ENCODE peak calls at places on chromosomes 4 and X, in seven cellular contexts. One of them, this sample, is unnamed.

GRCh38 chr4:106584590-106584989 is 216.0 kb upstream of the GIMD1 start:
- DNase-seq in HEK293T: no peak
- DNase-seq in stimulated activated CD4-positive, alpha-beta T cell treated with anti-CD3 and anti-CD28 coated beads, TNF-alpha, amount 100 ng/mL, for 24 hours: no peak
- DNase-seq in activated CD8-positive, alpha-beta memory T cell treated with anti-CD3 and anti-CD28 coated beads for 4 hours: no peak
- DNase-seq in Right ventricle myocardium superior: no peak
- DNase-seq in activated T-cell treated with anti-CD3 and anti-CD28 coated beads for 1 hour: no peak
- DNase-seq in stimulated activated CD8-positive, alpha-beta memory T cell treated with anti-CD3 and anti-CD28 coated beads, Interleukin-15, amount 100 ng/mL, for 24 hours: no peak
- DNase-seq in this sample: no peak

GRCh38 chrX:103417933-103418332 is 41.6 kb downstream of the BEX3 start:
- DNase-seq in activated CD8-positive, alpha-beta memory T cell treated with anti-CD3 and anti-CD28 coated beads for 4 hours: no peak
- DNase-seq in stimulated activated CD8-positive, alpha-beta memory T cell treated with anti-CD3 and anti-CD28 coated beads, Interleukin-15, amount 100 ng/mL, for 24 hours: no peak
- DNase-seq in activated T-cell treated with anti-CD3 and anti-CD28 coated beads for 1 hour: no peak
- DNase-seq in Right ventricle myocardium superior: no peak
- DNase-seq in stimulated activated CD4-positive, alpha-beta T cell treated with anti-CD3 and anti-CD28 coated beads, TNF-alpha, amount 100 ng/mL, for 24 hours: no peak
- DNase-seq in HEK293T: no peak
- DNase-seq in this sample: no peak

GRCh38 chr4:80058740-80059139 is 14.3 kb downstream of the ANTXR2 start:
- DNase-seq in stimulated activated CD8-positive, alpha-beta memory T cell treated with anti-CD3 and anti-CD28 coated beads, Interleukin-15, amount 100 ng/mL, for 24 hours: no peak
- DNase-seq in Right ventricle myocardium superior: no peak
- DNase-seq in stimulated activated CD4-positive, alpha-beta T cell treated with anti-CD3 and anti-CD28 coated beads, TNF-alpha, amount 100 ng/mL, for 24 hours: no peak
- DNase-seq in HEK293T: no peak
- DNase-seq in activated CD8-positive, alpha-beta memory T cell treated with anti-CD3 and anti-CD28 coated beads for 4 hours: no peak
- DNase-seq in activated T-cell treated with anti-CD3 and anti-CD28 coated beads for 1 hour: no peak
- DNase-seq in this sample: peak

GRCh38 chrX:130339408-130340222 is at the start of gene SLC25A14:
- DNase-seq in activated T-cell treated with anti-CD3 and anti-CD28 coated beads for 1 hour: peak
- DNase-seq in HEK293T: peak
- DNase-seq in stimulated activated CD8-positive, alpha-beta memory T cell treated with anti-CD3 and anti-CD28 coated beads, Interleukin-15, amount 100 ng/mL, for 24 hours: peak
- DNase-seq in activated CD8-positive, alpha-beta memory T cell treated with anti-CD3 and anti-CD28 coated beads for 4 hours: peak
- DNase-seq in Right ventricle myocardium superior: peak
- DNase-seq in stimulated activated CD4-positive, alpha-beta T cell treated with anti-CD3 and anti-CD28 coated beads, TNF-alpha, amount 100 ng/mL, for 24 hours: peak
- DNase-seq in this sample: peak

GRCh38 chr4:183362916-183363542 is 40.8 kb upstream of the CLDN24 start:
- DNase-seq in activated T-cell treated with anti-CD3 and anti-CD28 coated beads for 1 hour: no peak
- DNase-seq in HEK293T: no peak
- DNase-seq in activated CD8-positive, alpha-beta memory T cell treated with anti-CD3 and anti-CD28 coated beads for 4 hours: no peak
- DNase-seq in stimulated activated CD4-positive, alpha-beta T cell treated with anti-CD3 and anti-CD28 coated beads, TNF-alpha, amount 100 ng/mL, for 24 hours: no peak
- DNase-seq in stimulated activated CD8-positive, alpha-beta memory T cell treated with anti-CD3 and anti-CD28 coated beads, Interleukin-15, amount 100 ng/mL, for 24 hours: no peak
- DNase-seq in Right ventricle myocardium superior: no peak
- DNase-seq in this sample: no peak

GRCh38 chr4:21177092-21177491 is 476.8 kb downstream of the PACRGL start:
- DNase-seq in HEK293T: no peak
- DNase-seq in stimulated activated CD4-positive, alpha-beta T cell treated with anti-CD3 and anti-CD28 coated beads, TNF-alpha, amount 100 ng/mL, for 24 hours: no peak
- DNase-seq in stimulated activated CD8-positive, alpha-beta memory T cell treated with anti-CD3 and anti-CD28 coated beads, Interleukin-15, amount 100 ng/mL, for 24 hours: no peak
- DNase-seq in Right ventricle myocardium superior: no peak
- DNase-seq in activated CD8-positive, alpha-beta memory T cell treated with anti-CD3 and anti-CD28 coated beads for 4 hours: no peak
- DNase-seq in activated T-cell treated with anti-CD3 and anti-CD28 coated beads for 1 hour: no peak
- DNase-seq in this sample: no peak

GRCh38 chr4:40121515-40121914 is 64.9 kb downstream of the N4BP2 start:
- DNase-seq in stimulated activated CD4-positive, alpha-beta T cell treated with anti-CD3 and anti-CD28 coated beads, TNF-alpha, amount 100 ng/mL, for 24 hours: peak
- DNase-seq in activated CD8-positive, alpha-beta memory T cell treated with anti-CD3 and anti-CD28 coated beads for 4 hours: no peak
- DNase-seq in HEK293T: no peak
- DNase-seq in stimulated activated CD8-positive, alpha-beta memory T cell treated with anti-CD3 and anti-CD28 coated beads, Interleukin-15, amount 100 ng/mL, for 24 hours: no peak
- DNase-seq in activated T-cell treated with anti-CD3 and anti-CD28 coated beads for 1 hour: no peak
- DNase-seq in Right ventricle myocardium superior: no peak
- DNase-seq in this sample: no peak

GRCh38 chr4:57103051-57103450 is 7.1 kb downstream of the IGFBP7 start:
- DNase-seq in HEK293T: no peak
- DNase-seq in stimulated activated CD4-positive, alpha-beta T cell treated with anti-CD3 and anti-CD28 coated beads, TNF-alpha, amount 100 ng/mL, for 24 hours: no peak
- DNase-seq in stimulated activated CD8-positive, alpha-beta memory T cell treated with anti-CD3 and anti-CD28 coated beads, Interleukin-15, amount 100 ng/mL, for 24 hours: no peak
- DNase-seq in Right ventricle myocardium superior: peak
- DNase-seq in activated CD8-positive, alpha-beta memory T cell treated with anti-CD3 and anti-CD28 coated beads for 4 hours: no peak
- DNase-seq in activated T-cell treated with anti-CD3 and anti-CD28 coated beads for 1 hour: no peak
- DNase-seq in this sample: no peak

GRCh38 chrX:139304471-139304870 is 226.1 kb upstream of the F9 start:
- DNase-seq in Right ventricle myocardium superior: no peak
- DNase-seq in stimulated activated CD8-positive, alpha-beta memory T cell treated with anti-CD3 and anti-CD28 coated beads, Interleukin-15, amount 100 ng/mL, for 24 hours: no peak
- DNase-seq in activated CD8-positive, alpha-beta memory T cell treated with anti-CD3 and anti-CD28 coated beads for 4 hours: no peak
- DNase-seq in activated T-cell treated with anti-CD3 and anti-CD28 coated beads for 1 hour: no peak
- DNase-seq in HEK293T: no peak
- DNase-seq in stimulated activated CD4-positive, alpha-beta T cell treated with anti-CD3 and anti-CD28 coated beads, TNF-alpha, amount 100 ng/mL, for 24 hours: no peak
- DNase-seq in this sample: no peak

GRCh38 chr4:76897522-76898384 is at the start of gene SOWAHB:
- DNase-seq in HEK293T: no peak
- DNase-seq in Right ventricle myocardium superior: peak
- DNase-seq in activated T-cell treated with anti-CD3 and anti-CD28 coated beads for 1 hour: peak
- DNase-seq in stimulated activated CD4-positive, alpha-beta T cell treated with anti-CD3 and anti-CD28 coated beads, TNF-alpha, amount 100 ng/mL, for 24 hours: peak
- DNase-seq in stimulated activated CD8-positive, alpha-beta memory T cell treated with anti-CD3 and anti-CD28 coated beads, Interleukin-15, amount 100 ng/mL, for 24 hours: no peak
- DNase-seq in activated CD8-positive, alpha-beta memory T cell treated with anti-CD3 and anti-CD28 coated beads for 4 hours: no peak
- DNase-seq in this sample: peak

GRCh38 chrX:118603981-118604380 is 108.4 kb downstream of the DOCK11 start:
- DNase-seq in stimulated activated CD8-positive, alpha-beta memory T cell treated with anti-CD3 and anti-CD28 coated beads, Interleukin-15, amount 100 ng/mL, for 24 hours: peak
- DNase-seq in HEK293T: peak
- DNase-seq in activated T-cell treated with anti-CD3 and anti-CD28 coated beads for 1 hour: no peak
- DNase-seq in stimulated activated CD4-positive, alpha-beta T cell treated with anti-CD3 and anti-CD28 coated beads, TNF-alpha, amount 100 ng/mL, for 24 hours: peak
- DNase-seq in Right ventricle myocardium superior: no peak
- DNase-seq in activated CD8-positive, alpha-beta memory T cell treated with anti-CD3 and anti-CD28 coated beads for 4 hours: no peak
- DNase-seq in this sample: peak

GRCh38 chrX:151006410-151007109 is 23.4 kb downstream of the HMGB3 start:
- DNase-seq in activated CD8-positive, alpha-beta memory T cell treated with anti-CD3 and anti-CD28 coated beads for 4 hours: no peak
- DNase-seq in stimulated activated CD4-positive, alpha-beta T cell treated with anti-CD3 and anti-CD28 coated beads, TNF-alpha, amount 100 ng/mL, for 24 hours: no peak
- DNase-seq in activated T-cell treated with anti-CD3 and anti-CD28 coated beads for 1 hour: no peak
- DNase-seq in Right ventricle myocardium superior: no peak
- DNase-seq in stimulated activated CD8-positive, alpha-beta memory T cell treated with anti-CD3 and anti-CD28 coated beads, Interleukin-15, amount 100 ng/mL, for 24 hours: no peak
- DNase-seq in HEK293T: no peak
- DNase-seq in this sample: no peak

GRCh38 chr4:14247767-14248166 is 620.2 kb upstream of the BOD1L1 start:
- DNase-seq in stimulated activated CD8-positive, alpha-beta memory T cell treated with anti-CD3 and anti-CD28 coated beads, Interleukin-15, amount 100 ng/mL, for 24 hours: no peak
- DNase-seq in HEK293T: no peak
- DNase-seq in activated T-cell treated with anti-CD3 and anti-CD28 coated beads for 1 hour: no peak
- DNase-seq in Right ventricle myocardium superior: no peak
- DNase-seq in stimulated activated CD4-positive, alpha-beta T cell treated with anti-CD3 and anti-CD28 coated beads, TNF-alpha, amount 100 ng/mL, for 24 hours: no peak
- DNase-seq in activated CD8-positive, alpha-beta memory T cell treated with anti-CD3 and anti-CD28 coated beads for 4 hours: no peak
- DNase-seq in this sample: no peak

GRCh38 chrX:130575831-130576404 is 174.1 kb downstream of the RBMX2 start:
- DNase-seq in activated CD8-positive, alpha-beta memory T cell treated with anti-CD3 and anti-CD28 coated beads for 4 hours: no peak
- DNase-seq in Right ventricle myocardium superior: peak
- DNase-seq in activated T-cell treated with anti-CD3 and anti-CD28 coated beads for 1 hour: no peak
- DNase-seq in stimulated activated CD8-positive, alpha-beta memory T cell treated with anti-CD3 and anti-CD28 coated beads, Interleukin-15, amount 100 ng/mL, for 24 hours: no peak
- DNase-seq in stimulated activated CD4-positive, alpha-beta T cell treated with anti-CD3 and anti-CD28 coated beads, TNF-alpha, amount 100 ng/mL, for 24 hours: no peak
- DNase-seq in HEK293T: peak
- DNase-seq in this sample: no peak

GRCh38 chrX:44157858-44158257 is 184.7 kb upstream of the NDP start:
- DNase-seq in stimulated activated CD8-positive, alpha-beta memory T cell treated with anti-CD3 and anti-CD28 coated beads, Interleukin-15, amount 100 ng/mL, for 24 hours: no peak
- DNase-seq in activated T-cell treated with anti-CD3 and anti-CD28 coated beads for 1 hour: no peak
- DNase-seq in HEK293T: no peak
- DNase-seq in Right ventricle myocardium superior: no peak
- DNase-seq in stimulated activated CD4-positive, alpha-beta T cell treated with anti-CD3 and anti-CD28 coated beads, TNF-alpha, amount 100 ng/mL, for 24 hours: no peak
- DNase-seq in activated CD8-positive, alpha-beta memory T cell treated with anti-CD3 and anti-CD28 coated beads for 4 hours: no peak
- DNase-seq in this sample: no peak

GRCh38 chr4:4986856-4987255 is 32.4 kb downstream of the CYTL1 start:
- DNase-seq in HEK293T: no peak
- DNase-seq in activated T-cell treated with anti-CD3 and anti-CD28 coated beads for 1 hour: no peak
- DNase-seq in Right ventricle myocardium superior: no peak
- DNase-seq in stimulated activated CD4-positive, alpha-beta T cell treated with anti-CD3 and anti-CD28 coated beads, TNF-alpha, amount 100 ng/mL, for 24 hours: no peak
- DNase-seq in stimulated activated CD8-positive, alpha-beta memory T cell treated with anti-CD3 and anti-CD28 coated beads, Interleukin-15, amount 100 ng/mL, for 24 hours: no peak
- DNase-seq in activated CD8-positive, alpha-beta memory T cell treated with anti-CD3 and anti-CD28 coated beads for 4 hours: no peak
- DNase-seq in this sample: no peak

GRCh38 chr4:41257257-41257900 is 651 bp downstream of the UCHL1 start:
- DNase-seq in stimulated activated CD8-positive, alpha-beta memory T cell treated with anti-CD3 and anti-CD28 coated beads, Interleukin-15, amount 100 ng/mL, for 24 hours: no peak
- DNase-seq in stimulated activated CD4-positive, alpha-beta T cell treated with anti-CD3 and anti-CD28 coated beads, TNF-alpha, amount 100 ng/mL, for 24 hours: peak
- DNase-seq in activated CD8-positive, alpha-beta memory T cell treated with anti-CD3 and anti-CD28 coated beads for 4 hours: no peak
- DNase-seq in Right ventricle myocardium superior: peak
- DNase-seq in activated T-cell treated with anti-CD3 and anti-CD28 coated beads for 1 hour: no peak
- DNase-seq in HEK293T: peak
- DNase-seq in this sample: no peak

GRCh38 chr4:70571772-70572171 is 20.3 kb upstream of the AMBN start:
- DNase-seq in Right ventricle myocardium superior: no peak
- DNase-seq in HEK293T: no peak
- DNase-seq in activated CD8-positive, alpha-beta memory T cell treated with anti-CD3 and anti-CD28 coated beads for 4 hours: no peak
- DNase-seq in stimulated activated CD4-positive, alpha-beta T cell treated with anti-CD3 and anti-CD28 coated beads, TNF-alpha, amount 100 ng/mL, for 24 hours: no peak
- DNase-seq in stimulated activated CD8-positive, alpha-beta memory T cell treated with anti-CD3 and anti-CD28 coated beads, Interleukin-15, amount 100 ng/mL, for 24 hours: no peak
- DNase-seq in activated T-cell treated with anti-CD3 and anti-CD28 coated beads for 1 hour: no peak
- DNase-seq in this sample: no peak

GRCh38 chr4:172573899-172574298 is 594.7 kb upstream of the GALNT7 start:
- DNase-seq in activated CD8-positive, alpha-beta memory T cell treated with anti-CD3 and anti-CD28 coated beads for 4 hours: no peak
- DNase-seq in stimulated activated CD8-positive, alpha-beta memory T cell treated with anti-CD3 and anti-CD28 coated beads, Interleukin-15, amount 100 ng/mL, for 24 hours: no peak
- DNase-seq in activated T-cell treated with anti-CD3 and anti-CD28 coated beads for 1 hour: no peak
- DNase-seq in Right ventricle myocardium superior: no peak
- DNase-seq in stimulated activated CD4-positive, alpha-beta T cell treated with anti-CD3 and anti-CD28 coated beads, TNF-alpha, amount 100 ng/mL, for 24 hours: no peak
- DNase-seq in HEK293T: no peak
- DNase-seq in this sample: no peak

GRCh38 chrX:24380273-24381036 is 20.0 kb downstream of the SUPT20HL1 start:
- DNase-seq in HEK293T: no peak
- DNase-seq in stimulated activated CD8-positive, alpha-beta memory T cell treated with anti-CD3 and anti-CD28 coated beads, Interleukin-15, amount 100 ng/mL, for 24 hours: no peak
- DNase-seq in activated CD8-positive, alpha-beta memory T cell treated with anti-CD3 and anti-CD28 coated beads for 4 hours: no peak
- DNase-seq in Right ventricle myocardium superior: no peak
- DNase-seq in activated T-cell treated with anti-CD3 and anti-CD28 coated beads for 1 hour: no peak
- DNase-seq in stimulated activated CD4-positive, alpha-beta T cell treated with anti-CD3 and anti-CD28 coated beads, TNF-alpha, amount 100 ng/mL, for 24 hours: no peak
- DNase-seq in this sample: no peak

GRCh38 chrX:71282514-71283408 is 674 bp upstream of the NONO start:
- DNase-seq in Right ventricle myocardium superior: no peak
- DNase-seq in activated CD8-positive, alpha-beta memory T cell treated with anti-CD3 and anti-CD28 coated beads for 4 hours: no peak
- DNase-seq in HEK293T: no peak
- DNase-seq in stimulated activated CD4-positive, alpha-beta T cell treated with anti-CD3 and anti-CD28 coated beads, TNF-alpha, amount 100 ng/mL, for 24 hours: peak
- DNase-seq in stimulated activated CD8-positive, alpha-beta memory T cell treated with anti-CD3 and anti-CD28 coated beads, Interleukin-15, amount 100 ng/mL, for 24 hours: peak
- DNase-seq in activated T-cell treated with anti-CD3 and anti-CD28 coated beads for 1 hour: no peak
- DNase-seq in this sample: peak

GRCh38 chrX:87664381-87664780 is 146.8 kb downstream of the KLHL4 start:
- DNase-seq in stimulated activated CD8-positive, alpha-beta memory T cell treated with anti-CD3 and anti-CD28 coated beads, Interleukin-15, amount 100 ng/mL, for 24 hours: no peak
- DNase-seq in Right ventricle myocardium superior: no peak
- DNase-seq in activated T-cell treated with anti-CD3 and anti-CD28 coated beads for 1 hour: no peak
- DNase-seq in HEK293T: no peak
- DNase-seq in stimulated activated CD4-positive, alpha-beta T cell treated with anti-CD3 and anti-CD28 coated beads, TNF-alpha, amount 100 ng/mL, for 24 hours: no peak
- DNase-seq in activated CD8-positive, alpha-beta memory T cell treated with anti-CD3 and anti-CD28 coated beads for 4 hours: no peak
- DNase-seq in this sample: no peak

GRCh38 chr4:82084747-82085146 is 289.0 kb downstream of the HNRNPD start:
- DNase-seq in activated T-cell treated with anti-CD3 and anti-CD28 coated beads for 1 hour: no peak
- DNase-seq in stimulated activated CD8-positive, alpha-beta memory T cell treated with anti-CD3 and anti-CD28 coated beads, Interleukin-15, amount 100 ng/mL, for 24 hours: no peak
- DNase-seq in Right ventricle myocardium superior: no peak
- DNase-seq in stimulated activated CD4-positive, alpha-beta T cell treated with anti-CD3 and anti-CD28 coated beads, TNF-alpha, amount 100 ng/mL, for 24 hours: no peak
- DNase-seq in activated CD8-positive, alpha-beta memory T cell treated with anti-CD3 and anti-CD28 coated beads for 4 hours: no peak
- DNase-seq in HEK293T: no peak
- DNase-seq in this sample: no peak

GRCh38 chr4:3673176-3673575 is 93.0 kb upstream of the ADRA2C start:
- DNase-seq in stimulated activated CD4-positive, alpha-beta T cell treated with anti-CD3 and anti-CD28 coated beads, TNF-alpha, amount 100 ng/mL, for 24 hours: no peak
- DNase-seq in stimulated activated CD8-positive, alpha-beta memory T cell treated with anti-CD3 and anti-CD28 coated beads, Interleukin-15, amount 100 ng/mL, for 24 hours: no peak
- DNase-seq in activated T-cell treated with anti-CD3 and anti-CD28 coated beads for 1 hour: no peak
- DNase-seq in activated CD8-positive, alpha-beta memory T cell treated with anti-CD3 and anti-CD28 coated beads for 4 hours: no peak
- DNase-seq in Right ventricle myocardium superior: peak
- DNase-seq in HEK293T: no peak
- DNase-seq in this sample: no peak

GRCh38 chr4:38943355-38943754 is 75.7 kb downstream of the FAM114A1 start:
- DNase-seq in HEK293T: no peak
- DNase-seq in activated T-cell treated with anti-CD3 and anti-CD28 coated beads for 1 hour: no peak
- DNase-seq in Right ventricle myocardium superior: peak
- DNase-seq in stimulated activated CD8-positive, alpha-beta memory T cell treated with anti-CD3 and anti-CD28 coated beads, Interleukin-15, amount 100 ng/mL, for 24 hours: no peak
- DNase-seq in stimulated activated CD4-positive, alpha-beta T cell treated with anti-CD3 and anti-CD28 coated beads, TNF-alpha, amount 100 ng/mL, for 24 hours: no peak
- DNase-seq in activated CD8-positive, alpha-beta memory T cell treated with anti-CD3 and anti-CD28 coated beads for 4 hours: no peak
- DNase-seq in this sample: no peak

GRCh38 chrX:142998447-142999208 is 27.1 kb upstream of the SPANXN4 start:
- DNase-seq in activated CD8-positive, alpha-beta memory T cell treated with anti-CD3 and anti-CD28 coated beads for 4 hours: no peak
- DNase-seq in stimulated activated CD8-positive, alpha-beta memory T cell treated with anti-CD3 and anti-CD28 coated beads, Interleukin-15, amount 100 ng/mL, for 24 hours: no peak
- DNase-seq in Right ventricle myocardium superior: no peak
- DNase-seq in stimulated activated CD4-positive, alpha-beta T cell treated with anti-CD3 and anti-CD28 coated beads, TNF-alpha, amount 100 ng/mL, for 24 hours: no peak
- DNase-seq in HEK293T: no peak
- DNase-seq in activated T-cell treated with anti-CD3 and anti-CD28 coated beads for 1 hour: no peak
- DNase-seq in this sample: no peak

GRCh38 chr4:111778543-111778942 is 366.7 kb upstream of the FAM241A start:
- DNase-seq in activated CD8-positive, alpha-beta memory T cell treated with anti-CD3 and anti-CD28 coated beads for 4 hours: no peak
- DNase-seq in stimulated activated CD4-positive, alpha-beta T cell treated with anti-CD3 and anti-CD28 coated beads, TNF-alpha, amount 100 ng/mL, for 24 hours: no peak
- DNase-seq in HEK293T: peak
- DNase-seq in stimulated activated CD8-positive, alpha-beta memory T cell treated with anti-CD3 and anti-CD28 coated beads, Interleukin-15, amount 100 ng/mL, for 24 hours: no peak
- DNase-seq in activated T-cell treated with anti-CD3 and anti-CD28 coated beads for 1 hour: no peak
- DNase-seq in Right ventricle myocardium superior: no peak
- DNase-seq in this sample: no peak

GRCh38 chr4:26636458-26636857 is 52.6 kb downstream of the TBC1D19 start:
- DNase-seq in Right ventricle myocardium superior: no peak
- DNase-seq in HEK293T: no peak
- DNase-seq in stimulated activated CD4-positive, alpha-beta T cell treated with anti-CD3 and anti-CD28 coated beads, TNF-alpha, amount 100 ng/mL, for 24 hours: no peak
- DNase-seq in stimulated activated CD8-positive, alpha-beta memory T cell treated with anti-CD3 and anti-CD28 coated beads, Interleukin-15, amount 100 ng/mL, for 24 hours: no peak
- DNase-seq in activated T-cell treated with anti-CD3 and anti-CD28 coated beads for 1 hour: no peak
- DNase-seq in activated CD8-positive, alpha-beta memory T cell treated with anti-CD3 and anti-CD28 coated beads for 4 hours: no peak
- DNase-seq in this sample: no peak

GRCh38 chrX:20693071-20693470 is 426.4 kb upstream of the RPS6KA3 start:
- DNase-seq in Right ventricle myocardium superior: no peak
- DNase-seq in stimulated activated CD8-positive, alpha-beta memory T cell treated with anti-CD3 and anti-CD28 coated beads, Interleukin-15, amount 100 ng/mL, for 24 hours: no peak
- DNase-seq in activated T-cell treated with anti-CD3 and anti-CD28 coated beads for 1 hour: no peak
- DNase-seq in HEK293T: no peak
- DNase-seq in stimulated activated CD4-positive, alpha-beta T cell treated with anti-CD3 and anti-CD28 coated beads, TNF-alpha, amount 100 ng/mL, for 24 hours: no peak
- DNase-seq in activated CD8-positive, alpha-beta memory T cell treated with anti-CD3 and anti-CD28 coated beads for 4 hours: no peak
- DNase-seq in this sample: no peak

GRCh38 chrX:140346711-140347110 is 158.2 kb downstream of the SOX3 start:
- DNase-seq in stimulated activated CD4-positive, alpha-beta T cell treated with anti-CD3 and anti-CD28 coated beads, TNF-alpha, amount 100 ng/mL, for 24 hours: no peak
- DNase-seq in HEK293T: no peak
- DNase-seq in activated T-cell treated with anti-CD3 and anti-CD28 coated beads for 1 hour: no peak
- DNase-seq in stimulated activated CD8-positive, alpha-beta memory T cell treated with anti-CD3 and anti-CD28 coated beads, Interleukin-15, amount 100 ng/mL, for 24 hours: no peak
- DNase-seq in activated CD8-positive, alpha-beta memory T cell treated with anti-CD3 and anti-CD28 coated beads for 4 hours: no peak
- DNase-seq in Right ventricle myocardium superior: no peak
- DNase-seq in this sample: no peak

GRCh38 chrX:3803713-3804112 is 90.3 kb upstream of the PRKX start:
- DNase-seq in activated T-cell treated with anti-CD3 and anti-CD28 coated beads for 1 hour: no peak
- DNase-seq in HEK293T: no peak
- DNase-seq in stimulated activated CD4-positive, alpha-beta T cell treated with anti-CD3 and anti-CD28 coated beads, TNF-alpha, amount 100 ng/mL, for 24 hours: no peak
- DNase-seq in Right ventricle myocardium superior: no peak
- DNase-seq in activated CD8-positive, alpha-beta memory T cell treated with anti-CD3 and anti-CD28 coated beads for 4 hours: no peak
- DNase-seq in stimulated activated CD8-positive, alpha-beta memory T cell treated with anti-CD3 and anti-CD28 coated beads, Interleukin-15, amount 100 ng/mL, for 24 hours: no peak
- DNase-seq in this sample: no peak

GRCh38 chrX:10900585-10901289 is 210.4 kb upstream of the HCCS start:
- DNase-seq in stimulated activated CD8-positive, alpha-beta memory T cell treated with anti-CD3 and anti-CD28 coated beads, Interleukin-15, amount 100 ng/mL, for 24 hours: no peak
- DNase-seq in activated CD8-positive, alpha-beta memory T cell treated with anti-CD3 and anti-CD28 coated beads for 4 hours: no peak
- DNase-seq in activated T-cell treated with anti-CD3 and anti-CD28 coated beads for 1 hour: no peak
- DNase-seq in HEK293T: no peak
- DNase-seq in stimulated activated CD4-positive, alpha-beta T cell treated with anti-CD3 and anti-CD28 coated beads, TNF-alpha, amount 100 ng/mL, for 24 hours: no peak
- DNase-seq in Right ventricle myocardium superior: no peak
- DNase-seq in this sample: no peak

GRCh38 chr4:160347197-160347596 is 1244.3 kb downstream of the RAPGEF2 start:
- DNase-seq in stimulated activated CD4-positive, alpha-beta T cell treated with anti-CD3 and anti-CD28 coated beads, TNF-alpha, amount 100 ng/mL, for 24 hours: no peak
- DNase-seq in stimulated activated CD8-positive, alpha-beta memory T cell treated with anti-CD3 and anti-CD28 coated beads, Interleukin-15, amount 100 ng/mL, for 24 hours: no peak
- DNase-seq in Right ventricle myocardium superior: no peak
- DNase-seq in activated CD8-positive, alpha-beta memory T cell treated with anti-CD3 and anti-CD28 coated beads for 4 hours: no peak
- DNase-seq in HEK293T: no peak
- DNase-seq in activated T-cell treated with anti-CD3 and anti-CD28 coated beads for 1 hour: no peak
- DNase-seq in this sample: no peak

GRCh38 chr4:75708218-75708691 is 16.1 kb upstream of the USO1 start:
- DNase-seq in Right ventricle myocardium superior: no peak
- DNase-seq in activated T-cell treated with anti-CD3 and anti-CD28 coated beads for 1 hour: peak
- DNase-seq in stimulated activated CD8-positive, alpha-beta memory T cell treated with anti-CD3 and anti-CD28 coated beads, Interleukin-15, amount 100 ng/mL, for 24 hours: no peak
- DNase-seq in stimulated activated CD4-positive, alpha-beta T cell treated with anti-CD3 and anti-CD28 coated beads, TNF-alpha, amount 100 ng/mL, for 24 hours: no peak
- DNase-seq in activated CD8-positive, alpha-beta memory T cell treated with anti-CD3 and anti-CD28 coated beads for 4 hours: peak
- DNase-seq in HEK293T: no peak
- DNase-seq in this sample: no peak

GRCh38 chr4:148071009-148071408 is 339.1 kb downstream of the ARHGAP10 start:
- DNase-seq in activated T-cell treated with anti-CD3 and anti-CD28 coated beads for 1 hour: no peak
- DNase-seq in stimulated activated CD4-positive, alpha-beta T cell treated with anti-CD3 and anti-CD28 coated beads, TNF-alpha, amount 100 ng/mL, for 24 hours: no peak
- DNase-seq in Right ventricle myocardium superior: no peak
- DNase-seq in stimulated activated CD8-positive, alpha-beta memory T cell treated with anti-CD3 and anti-CD28 coated beads, Interleukin-15, amount 100 ng/mL, for 24 hours: no peak
- DNase-seq in activated CD8-positive, alpha-beta memory T cell treated with anti-CD3 and anti-CD28 coated beads for 4 hours: no peak
- DNase-seq in HEK293T: no peak
- DNase-seq in this sample: no peak

GRCh38 chrX:1902901-1903379 is 288.1 kb downstream of the ASMT start:
- DNase-seq in stimulated activated CD8-positive, alpha-beta memory T cell treated with anti-CD3 and anti-CD28 coated beads, Interleukin-15, amount 100 ng/mL, for 24 hours: no peak
- DNase-seq in stimulated activated CD4-positive, alpha-beta T cell treated with anti-CD3 and anti-CD28 coated beads, TNF-alpha, amount 100 ng/mL, for 24 hours: no peak
- DNase-seq in HEK293T: no peak
- DNase-seq in Right ventricle myocardium superior: no peak
- DNase-seq in activated CD8-positive, alpha-beta memory T cell treated with anti-CD3 and anti-CD28 coated beads for 4 hours: no peak
- DNase-seq in activated T-cell treated with anti-CD3 and anti-CD28 coated beads for 1 hour: no peak
- DNase-seq in this sample: no peak

This sample was measured in T follicular helper cell.